ENCODE peak calls at places on chromosome X, in ten cellular contexts. H is activated CD4-positive, alpha-beta T cell treated with anti-CD3 and anti-CD28 coated beads, Interleukin-2, amount 50 U/mL, for 1 hour; A is EH; G is fibroblast of the conjunctiva; Z is aorta; P is amniotic stem cell; N is mesenchymal stem cell; X is HuH-7; Y is GM04503; M is Right ventricle myocardium superior. W is an unnamed sample.

GRCh38 chrX:16914058-16914457 is 32.4 kb upstream of the REPS2 start:
- DNase-seq in H (no peak), A (no peak), G (no peak), Z (no peak), P (no peak), N (no peak), X (no peak), Y (no peak), M (no peak), W (no peak)

GRCh38 chrX:9746148-9746880 is 19.3 kb downstream of the GPR143 start:
- DNase-seq in H (no peak), A (peak; percentile 73), G (no peak), Z (no peak), P (no peak), N (peak; percentile 91), X (no peak), Y (peak; percentile 24), M (no peak), W (peak; percentile 90)

GRCh38 chrX:68462197-68462596 is 28.9 kb upstream of the OPHN1 start:
- DNase-seq in H (no peak), A (peak; percentile 67), G (no peak), Z (no peak), P (no peak), N (peak; percentile 22), X (no peak), Y (no peak), M (no peak), W (peak; percentile 48)

GRCh38 chrX:39328661-39329060 is 527.4 kb downstream of the MID1IP1 start:
- DNase-seq in H (no peak), A (no peak), G (no peak), Z (no peak), P (no peak), N (no peak), X (no peak), Y (no peak), M (no peak), W (no peak)

GRCh38 chrX:72062890-72063289 is 68.8 kb downstream of the RTL5 start:
- DNase-seq in H (no peak), A (no peak), G (peak; percentile 12), Z (no peak), P (no peak), N (no peak), X (no peak), Y (no peak), M (peak; percentile 69), W (no peak)

GRCh38 chrX:109403927-109404326 is 78.0 kb downstream of the GUCY2F start:
- DNase-seq in H (no peak), A (no peak), G (no peak), Z (no peak), P (no peak), N (no peak), X (no peak), Y (no peak), M (no peak), W (no peak)

GRCh38 chrX:137479394-137479793 is 86.5 kb upstream of the ZIC3 start:
- DNase-seq in H (no peak), A (no peak), G (no peak), Z (no peak), P (no peak), N (no peak), X (no peak), Y (no peak), M (no peak), W (no peak)

GRCh38 chrX:19291086-19291485 is 52.6 kb upstream of the PDHA1 start:
- DNase-seq in H (no peak), A (no peak), G (no peak), Z (no peak), P (no peak), N (no peak), X (no peak), Y (no peak), M (no peak), W (no peak)

GRCh38 chrX:151679798-151680427 is 15.3 kb upstream of the PRRG3 start:
- DNase-seq in H (no peak), A (no peak), G (no peak), Z (no peak), P (no peak), N (no peak), X (no peak), Y (no peak), M (no peak), W (no peak)

GRCh38 chrX:96763608-96764007 is 79.0 kb downstream of the DIAPH2 start:
- DNase-seq in H (no peak), A (no peak), G (no peak), Z (no peak), P (no peak), N (no peak), X (no peak), Y (no peak), M (no peak), W (no peak)